ENCODE peak calls at places on chromosomes 5 and 9, in eight cellular contexts. U is activated T-cell treated with anti-CD3 and anti-CD28 coated beads, Interleukin-2, amount 50 U/mL, for 24 hours; Y is NCI-H460; I is stimulated activated CD4-positive, alpha-beta T cell treated with anti-CD3 and anti-CD28 coated beads, TNF-alpha, amount 100 ng/mL, for 4 hours; E is activated T-helper 1 cell treated with anti-CD3 and anti-CD28 coated beads, Interleukin-2, amount 50 U/mL, for 16 hours; Q is activated naive CD4-positive, alpha-beta T cell treated with anti-CD3 and anti-CD28 coated beads for 36 hours; G is left cardiac atrium; H is stimulated activated CD8-positive, alpha-beta memory T cell treated with anti-CD3 and anti-CD28 coated beads, Interleukin-15, amount 100 ng/mL, for 1 hour. W is an unnamed sample.

GRCh38 chr5:153888781-153889180 is 149.9 kb downstream of the FAM114A2 start:
- DNase-seq in H (no peak), G (no peak), I (no peak), Y (no peak), Q (no peak), U (no peak), E (no peak), W (no peak)

GRCh38 chr5:1512541-1513291 is 11.0 kb downstream of the LPCAT1 start:
- DNase-seq in Y (no peak), Q (no peak), I (no peak), U (no peak), G (no peak), H (no peak), E (no peak), W (peak; percentile 3)

GRCh38 chr9:73243078-73243477 is 91.4 kb downstream of the ANXA1 start:
- DNase-seq in Y (no peak), E (no peak), U (no peak), Q (no peak), I (no peak), H (no peak), G (no peak), W (no peak)

GRCh38 chr5:142576303-142576702 is 109.6 kb downstream of the FGF1 start:
- DNase-seq in E (no peak), I (no peak), Y (no peak), G (no peak), Q (no peak), U (no peak), H (no peak), W (no peak)

GRCh38 chr5:42636425-42636824 is 120.2 kb upstream of the CCDC152 start:
- DNase-seq in Q (no peak), H (no peak), E (no peak), U (no peak), Y (peak; percentile 5), G (no peak), I (no peak), W (no peak)

GRCh38 chr9:69180670-69181069 is 6.6 kb downstream of the TJP2 start:
- DNase-seq in Y (peak; percentile 87), H (peak; percentile 17), Q (peak; percentile 81), E (no peak), I (no peak), G (peak; percentile 71), U (no peak), W (no peak)

GRCh38 chr9:112884721-112885120 is 6.0 kb downstream of the SLC46A2 start:
- DNase-seq in I (no peak), Y (no peak), H (no peak), U (no peak), G (no peak), Q (no peak), E (no peak), W (no peak)

GRCh38 chr9:128415222-128415621 is 5.4 kb upstream of the CERCAM start:
- DNase-seq in I (no peak), H (no peak), E (no peak), Y (no peak), G (no peak), U (no peak), Q (no peak), W (no peak)

GRCh38 chr5:146342882-146343865 is 4.5 kb downstream of the POU4F3 start:
- DNase-seq in U (no peak), H (no peak), E (no peak), Y (no peak), G (no peak), I (no peak), Q (no peak), W (no peak)

GRCh38 chr5:96489518-96489917 is 56.5 kb upstream of the PCSK1 start:
- DNase-seq in Y (no peak), G (no peak), U (no peak), E (no peak), I (no peak), H (no peak), Q (no peak), W (no peak)

GRCh38 chr9:28600226-28600625 is 1026.9 kb upstream of the C9orf72 start:
- DNase-seq in I (no peak), U (no peak), H (no peak), Y (no peak), E (no peak), G (no peak), Q (no peak), W (no peak)

GRCh38 chr5:154318691-154319090 is 127.1 kb upstream of the SAP30L start:
- DNase-seq in U (no peak), E (no peak), I (no peak), Y (no peak), G (no peak), Q (no peak), H (no peak), W (no peak)

GRCh38 chr5:179780343-179780742 is 13.4 kb upstream of the LTC4S start:
- DNase-seq in E (no peak), H (no peak), I (no peak), Q (no peak), U (no peak), Y (no peak), G (no peak), W (no peak)

GRCh38 chr5:1137567-1138444 is 25.9 kb upstream of the SLC12A7 start:
- DNase-seq in Y (no peak), I (no peak), E (no peak), U (no peak), H (no peak), G (no peak), Q (no peak), W (no peak)

GRCh38 chr5:89053547-89053946 is 170.6 kb upstream of the MEF2C start:
- DNase-seq in Q (no peak), Y (no peak), G (no peak), E (no peak), U (no peak), I (no peak), H (no peak), W (no peak)